ENCODE peak calls at places on chromosomes 2 and 18, in six cellular contexts. O, Z, Y, M, V and X are unnamed samples.
A peak's percentile ranks its signal among the peaks of the same experiment; 100 is the strongest.

GRCh38 chr2:190646780-190647626 is 1.9 kb upstream of the NAB1 start:
- DNase-seq in O (no peak), Z (no peak), Y (no peak), M (no peak), V (no peak), X (no peak)

GRCh38 chr2:16729335-16729734 is 63.7 kb upstream of the CYRIA start:
- DNase-seq in O (no peak), Z (no peak), Y (peak; percentile 45), M (no peak), V (no peak), X (no peak)

GRCh38 chr18:42437646-42438045 is 482.6 kb downstream of the PIK3C3 start:
- DNase-seq in O (peak; percentile 37), Z (peak; percentile 26), Y (no peak), M (peak; percentile 55), V (no peak), X (no peak)

GRCh38 chr2:81206216-81206615 is 901.7 kb upstream of the LRRTM1 start:
- DNase-seq in O (no peak), Z (no peak), Y (peak; percentile 13), M (no peak), V (no peak), X (no peak)

GRCh38 chr18:75156139-75156750 is 52.7 kb downstream of the PTGR3 start:
- DNase-seq in O (no peak), Z (no peak), Y (no peak), M (no peak), V (no peak), X (no peak)

GRCh38 chr2:233060500-233061006 is 411 bp downstream of the INPP5D start:
- DNase-seq in O (no peak), Z (no peak), Y (no peak), M (no peak), V (no peak), X (no peak)

GRCh38 chr2:19488009-19488691 is 129.7 kb upstream of the OSR1 start:
- DNase-seq in O (no peak), Z (peak; percentile 60), Y (peak; percentile 28), M (peak; percentile 52), V (no peak), X (no peak)

GRCh38 chr2:43139996-43140621 is 86.3 kb downstream of the ZFP36L2 start:
- DNase-seq in O (peak; percentile 33), Z (no peak), Y (peak; percentile 55), M (no peak), V (peak; percentile 35), X (no peak)

GRCh38 chr2:171163261-171163660 is 2.6 kb upstream of the TLK1 start:
- DNase-seq in O (no peak), Z (no peak), Y (peak; percentile 57), M (no peak), V (no peak), X (no peak)

GRCh38 chr2:112629823-112630222 is 15.9 kb upstream of the SLC20A1 start:
- DNase-seq in O (no peak), Z (no peak), Y (no peak), M (no peak), V (no peak), X (no peak)

GRCh38 chr2:188965147-188965546 is 9.0 kb upstream of the COL3A1 start:
- DNase-seq in O (no peak), Z (no peak), Y (no peak), M (no peak), V (no peak), X (no peak)

GRCh38 chr2:11111811-11112425 is 43.3 kb upstream of the SLC66A3 start:
- DNase-seq in O (no peak), Z (no peak), Y (no peak), M (no peak), V (no peak), X (no peak)

GRCh38 chr2:15152382-15152781 is 408.8 kb downstream of the NBAS start:
- DNase-seq in O (no peak), Z (no peak), Y (no peak), M (no peak), V (no peak), X (no peak)

GRCh38 chr2:68420254-68420910 is 46.7 kb downstream of the FBXO48 start:
- DNase-seq in O (no peak), Z (no peak), Y (no peak), M (no peak), V (no peak), X (no peak)

GRCh38 chr2:7956126-7956689 is 725.6 kb upstream of the ID2 start:
- DNase-seq in O (no peak), Z (no peak), Y (no peak), M (no peak), V (no peak), X (no peak)

GRCh38 chr2:111168528-111168929 is 47.8 kb downstream of the BCL2L11 start:
- DNase-seq in O (no peak), Z (peak; percentile 61), Y (peak; percentile 82), M (peak; percentile 55), V (no peak), X (no peak)

GRCh38 chr2:57376985-57377384 is 669.6 kb upstream of the VRK2 start:
- DNase-seq in O (no peak), Z (peak; percentile 15), Y (no peak), M (no peak), V (no peak), X (no peak)

GRCh38 chr2:56889738-56890137 is 705.9 kb downstream of the CCDC85A start:
- DNase-seq in O (no peak), Z (no peak), Y (no peak), M (no peak), V (no peak), X (no peak)

GRCh38 chr2:107001964-107002696 is 116.2 kb upstream of the ST6GAL2 start:
- DNase-seq in O (no peak), Z (no peak), Y (no peak), M (peak; percentile 13), V (no peak), X (no peak)